ENCODE peak calls at places on chromosomes 1 and 21, in five cellular contexts. H is Ammon's horn; G is choroid plexus epithelial cell; O is NCI-H1417; B is stimulated activated CD4-positive, alpha-beta T cell treated with anti-CD3 and anti-CD28 coated beads, Interleukin-1b, Interleukin-23, amount 100 ng/mL, for 1 hour. U is an unnamed sample.

GRCh38 chr1:3174487-3175247 is 105.7 kb downstream of the PRDM16 start:
- DNase-seq in H (peak; percentile 87), G (peak; percentile 50), O (no peak), B (no peak), U (peak; percentile 70)

GRCh38 chr1:184379111-184379752 is 7.6 kb upstream of the C1orf21 start:
- DNase-seq in H (no peak), G (no peak), O (no peak), B (no peak), U (no peak)

GRCh38 chr1:70487910-70488665 is 77.0 kb downstream of the CTH start:
- DNase-seq in H (peak; percentile 61), G (peak; percentile 72), O (peak; percentile 19), B (no peak), U (peak; percentile 7)

GRCh38 chr1:17216078-17216477 is 11.2 kb downstream of the PADI1 start:
- DNase-seq in H (no peak), G (no peak), O (no peak), B (no peak), U (no peak)

GRCh38 chr21:16304189-16304588 is 574.4 kb downstream of the USP25 start:
- DNase-seq in H (no peak), G (no peak), O (no peak), B (no peak), U (no peak)

GRCh38 chr1:160097196-160097910 is 1.1 kb downstream of the IGSF8 start:
- DNase-seq in H (peak; percentile 43), G (no peak), O (no peak), B (no peak), U (no peak)

GRCh38 chr1:210310562-210310961 is 18.1 kb upstream of the HHAT start:
- DNase-seq in H (no peak), G (no peak), O (no peak), B (no peak), U (peak; percentile 55)

GRCh38 chr1:3054474-3054873 is 14.5 kb upstream of the PRDM16 start:
- DNase-seq in H (no peak), G (no peak), O (no peak), B (no peak), U (no peak)

GRCh38 chr21:42931560-42932235 is 6.3 kb upstream of the ERVH48-1 start:
- DNase-seq in H (no peak), G (peak; percentile 13), O (no peak), B (no peak), U (no peak)

GRCh38 chr1:226628624-226629155 is 80.1 kb downstream of the STUM start:
- DNase-seq in H (no peak), G (no peak), O (no peak), B (no peak), U (no peak)